ENCODE peak calls at places on chromosomes 12 and 14, in five cellular contexts. One of them, this sample, is unnamed.

GRCh38 chr14:99756796-99757195 is 36.4 kb upstream of the EML1 start:
- DNase-seq in fibroblast of lung: peak
- DNase-seq in dorsolateral prefrontal cortex: no peak
- DNase-seq in fibroblast of pulmonary artery: no peak
- DNase-seq in nephron progenitor cell: no peak
- DNase-seq in this sample: no peak

GRCh38 chr14:69342928-69343525 is 55.1 kb downstream of the ERH start:
- DNase-seq in fibroblast of lung: no peak
- DNase-seq in dorsolateral prefrontal cortex: no peak
- DNase-seq in fibroblast of pulmonary artery: no peak
- DNase-seq in nephron progenitor cell: no peak
- DNase-seq in this sample: no peak

GRCh38 chr14:70714055-70714550 is 72.4 kb downstream of the TTC9 start:
- DNase-seq in fibroblast of lung: peak
- DNase-seq in dorsolateral prefrontal cortex: no peak
- DNase-seq in fibroblast of pulmonary artery: peak
- DNase-seq in nephron progenitor cell: peak
- DNase-seq in this sample: peak

GRCh38 chr12:86774841-86775386 is 518.7 kb upstream of the MGAT4C start:
- DNase-seq in fibroblast of lung: peak
- DNase-seq in dorsolateral prefrontal cortex: no peak
- DNase-seq in fibroblast of pulmonary artery: peak
- DNase-seq in nephron progenitor cell: no peak
- DNase-seq in this sample: no peak

GRCh38 chr14:23052182-23052623 is 5.1 kb downstream of the CDH24 start:
- DNase-seq in fibroblast of lung: no peak
- DNase-seq in dorsolateral prefrontal cortex: peak
- DNase-seq in fibroblast of pulmonary artery: no peak
- DNase-seq in nephron progenitor cell: peak
- DNase-seq in this sample: no peak

GRCh38 chr12:104494137-104494815 is 37.5 kb downstream of the CHST11 start:
- DNase-seq in fibroblast of lung: peak
- DNase-seq in dorsolateral prefrontal cortex: no peak
- DNase-seq in fibroblast of pulmonary artery: peak
- DNase-seq in nephron progenitor cell: no peak
- DNase-seq in this sample: no peak

GRCh38 chr12:77724367-77724957 is 106.2 kb upstream of the NAV3 start:
- DNase-seq in fibroblast of lung: peak
- DNase-seq in dorsolateral prefrontal cortex: no peak
- DNase-seq in fibroblast of pulmonary artery: peak
- DNase-seq in nephron progenitor cell: no peak
- DNase-seq in this sample: peak

GRCh38 chr12:63276537-63277365 is 125.8 kb upstream of the AVPR1A start:
- DNase-seq in fibroblast of lung: peak
- DNase-seq in dorsolateral prefrontal cortex: no peak
- DNase-seq in fibroblast of pulmonary artery: peak
- DNase-seq in nephron progenitor cell: peak
- DNase-seq in this sample: peak

GRCh38 chr12:42201061-42201460 is 37.0 kb downstream of the YAF2 start:
- DNase-seq in fibroblast of lung: peak
- DNase-seq in dorsolateral prefrontal cortex: no peak
- DNase-seq in fibroblast of pulmonary artery: no peak
- DNase-seq in nephron progenitor cell: no peak
- DNase-seq in this sample: no peak

GRCh38 chr14:101588990-101589389 is 27.7 kb downstream of the DIO3 start:
- DNase-seq in fibroblast of lung: peak
- DNase-seq in dorsolateral prefrontal cortex: peak
- DNase-seq in fibroblast of pulmonary artery: no peak
- DNase-seq in nephron progenitor cell: no peak
- DNase-seq in this sample: no peak

GRCh38 chr12:111180830-111181726 is 187.8 kb downstream of the PHETA1 start:
- DNase-seq in fibroblast of lung: no peak
- DNase-seq in dorsolateral prefrontal cortex: peak
- DNase-seq in fibroblast of pulmonary artery: peak
- DNase-seq in nephron progenitor cell: peak
- DNase-seq in this sample: no peak

GRCh38 chr12:29240441-29240840 is 91.4 kb downstream of the FAR2 start:
- DNase-seq in fibroblast of lung: no peak
- DNase-seq in dorsolateral prefrontal cortex: no peak
- DNase-seq in fibroblast of pulmonary artery: no peak
- DNase-seq in nephron progenitor cell: no peak
- DNase-seq in this sample: no peak

GRCh38 chr12:29239336-29239735 is 90.3 kb downstream of the FAR2 start:
- DNase-seq in fibroblast of lung: no peak
- DNase-seq in dorsolateral prefrontal cortex: no peak
- DNase-seq in fibroblast of pulmonary artery: no peak
- DNase-seq in nephron progenitor cell: no peak
- DNase-seq in this sample: no peak

GRCh38 chr12:29242921-29243431 is 93.9 kb downstream of the FAR2 start:
- DNase-seq in fibroblast of lung: peak
- DNase-seq in dorsolateral prefrontal cortex: no peak
- DNase-seq in fibroblast of pulmonary artery: no peak
- DNase-seq in nephron progenitor cell: no peak
- DNase-seq in this sample: no peak

GRCh38 chr12:29238822-29239291 is 89.8 kb downstream of the FAR2 start:
- DNase-seq in fibroblast of lung: peak
- DNase-seq in dorsolateral prefrontal cortex: no peak
- DNase-seq in fibroblast of pulmonary artery: peak
- DNase-seq in nephron progenitor cell: no peak
- DNase-seq in this sample: no peak

GRCh38 chr12:29241821-29242591 is 92.9 kb downstream of the FAR2 start:
- DNase-seq in fibroblast of lung: peak
- DNase-seq in dorsolateral prefrontal cortex: no peak
- DNase-seq in fibroblast of pulmonary artery: peak
- DNase-seq in nephron progenitor cell: no peak
- DNase-seq in this sample: no peak
- TF ChIP-seq CTCF in fibroblast of lung: peak
- TF ChIP-seq CTCF in dorsolateral prefrontal cortex: no peak
- TF ChIP-seq CTCF in fibroblast of pulmonary artery: peak
- TF ChIP-seq CTCF in nephron progenitor cell: no peak
- TF ChIP-seq CTCF in this sample: no peak

GRCh38 chr12:114636723-114637480 is 47.1 kb downstream of the TBX3 start:
- DNase-seq in fibroblast of lung: no peak
- DNase-seq in dorsolateral prefrontal cortex: peak
- DNase-seq in fibroblast of pulmonary artery: peak
- DNase-seq in nephron progenitor cell: no peak
- DNase-seq in this sample: peak
- TF ChIP-seq CTCF in fibroblast of lung: peak
- TF ChIP-seq CTCF in dorsolateral prefrontal cortex: no peak
- TF ChIP-seq CTCF in fibroblast of pulmonary artery: peak
- TF ChIP-seq CTCF in nephron progenitor cell: peak
- TF ChIP-seq CTCF in this sample: no peak

DNA sequence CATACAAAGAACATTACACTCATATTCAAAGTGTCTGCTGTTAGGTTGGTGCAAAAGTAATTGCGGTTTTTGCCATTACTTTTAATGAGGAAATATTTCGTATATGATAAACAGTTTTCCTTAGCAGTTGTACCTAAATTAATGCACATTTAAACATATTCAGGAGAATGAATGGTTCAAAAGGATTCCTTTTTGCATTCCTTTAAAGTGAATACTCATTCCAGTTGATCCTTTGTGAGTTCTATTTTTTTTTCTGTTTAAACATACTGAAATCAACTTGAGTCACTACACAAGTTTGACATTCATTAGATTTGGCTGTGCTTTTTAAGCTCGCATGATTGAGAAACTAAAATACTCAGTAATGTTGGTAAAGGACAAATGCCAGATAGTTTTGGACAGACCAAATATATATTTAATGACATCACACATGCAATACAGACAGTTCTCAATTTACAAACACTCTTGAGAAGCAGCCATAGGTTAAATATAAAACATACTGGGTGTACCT is 13.8 kb upstream of the SLC38A2 start:
- DNase-seq in fibroblast of lung: peak
- DNase-seq in dorsolateral prefrontal cortex: no peak
- DNase-seq in fibroblast of pulmonary artery: peak
- DNase-seq in nephron progenitor cell: no peak
- DNase-seq in this sample: no peak
- TF ChIP-seq CTCF in fibroblast of lung: no peak
- TF ChIP-seq CTCF in dorsolateral prefrontal cortex: no peak
- TF ChIP-seq CTCF in fibroblast of pulmonary artery: no peak
- TF ChIP-seq CTCF in nephron progenitor cell: no peak
- TF ChIP-seq CTCF in this sample: no peak

GRCh38 chr14:75217508-75218206 is 41.2 kb upstream of the TMED10 start:
- DNase-seq in fibroblast of lung: peak
- DNase-seq in dorsolateral prefrontal cortex: no peak
- DNase-seq in fibroblast of pulmonary artery: no peak
- DNase-seq in nephron progenitor cell: no peak
- DNase-seq in this sample: no peak

GRCh38 chr14:75222208-75222701 is 45.8 kb upstream of the TMED10 start:
- DNase-seq in fibroblast of lung: peak
- DNase-seq in dorsolateral prefrontal cortex: no peak
- DNase-seq in fibroblast of pulmonary artery: peak
- DNase-seq in nephron progenitor cell: no peak
- DNase-seq in this sample: no peak

GRCh38 chr14:75216427-75217006 is 40.1 kb upstream of the TMED10 start:
- DNase-seq in fibroblast of lung: no peak
- DNase-seq in dorsolateral prefrontal cortex: no peak
- DNase-seq in fibroblast of pulmonary artery: no peak
- DNase-seq in nephron progenitor cell: no peak
- DNase-seq in this sample: no peak

GRCh38 chr14:75221797-75222196 is 45.4 kb upstream of the TMED10 start:
- DNase-seq in fibroblast of lung: no peak
- DNase-seq in dorsolateral prefrontal cortex: no peak
- DNase-seq in fibroblast of pulmonary artery: no peak
- DNase-seq in nephron progenitor cell: no peak
- DNase-seq in this sample: no peak

GRCh38 chr14:75220097-75220496 is 43.7 kb upstream of the TMED10 start:
- DNase-seq in fibroblast of lung: no peak
- DNase-seq in dorsolateral prefrontal cortex: no peak
- DNase-seq in fibroblast of pulmonary artery: no peak
- DNase-seq in nephron progenitor cell: no peak
- DNase-seq in this sample: no peak
- TF ChIP-seq CTCF in fibroblast of lung: no peak
- TF ChIP-seq CTCF in dorsolateral prefrontal cortex: no peak
- TF ChIP-seq CTCF in fibroblast of pulmonary artery: no peak
- TF ChIP-seq CTCF in nephron progenitor cell: no peak
- TF ChIP-seq CTCF in this sample: no peak

DNA sequence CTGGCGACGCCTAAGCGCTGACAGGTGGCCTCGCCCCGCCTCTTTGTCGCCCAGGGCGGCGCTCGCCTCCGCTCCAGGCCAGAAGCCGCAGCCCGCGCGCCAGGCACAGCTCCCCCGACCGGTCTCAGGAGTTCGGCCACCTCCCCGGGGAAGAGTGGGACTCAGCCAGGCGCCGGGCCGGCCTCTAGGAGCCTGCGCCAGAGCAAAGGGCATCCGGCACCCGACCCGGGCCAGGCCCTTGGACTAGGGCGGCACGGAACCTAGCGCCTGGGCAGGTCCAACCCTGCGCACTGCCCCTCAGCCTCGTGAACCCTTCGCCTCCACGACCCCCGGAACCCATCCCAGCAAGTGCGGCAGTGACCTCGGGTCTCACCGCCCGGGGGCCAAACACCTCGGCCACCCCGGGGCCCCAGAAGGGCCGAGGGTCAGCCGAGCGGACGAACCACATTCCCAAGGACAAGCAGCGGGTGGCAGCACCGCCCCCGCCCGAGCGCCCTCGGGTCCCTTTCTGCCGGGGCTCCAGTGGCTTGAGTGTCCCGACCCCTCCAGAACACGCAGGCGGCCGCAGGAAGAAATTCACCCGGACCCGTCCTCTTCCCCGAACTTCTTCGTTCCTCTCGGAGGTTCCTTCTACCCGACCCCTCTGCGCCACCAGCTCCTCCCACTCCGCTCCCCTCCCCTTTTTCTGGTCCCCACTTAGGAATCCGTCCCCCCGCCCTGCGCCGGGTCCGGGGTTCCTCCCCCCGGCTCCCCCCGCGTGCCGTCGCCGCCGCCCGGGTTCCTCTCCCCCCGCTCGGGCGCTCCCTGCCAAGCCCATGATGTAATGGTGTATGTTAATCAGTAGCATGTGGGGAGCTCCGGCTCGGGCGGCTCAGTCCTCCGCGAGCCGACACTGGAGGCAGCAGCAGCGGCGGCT is 1.4 kb upstream of the SAMD4A start:
- DNase-seq in fibroblast of lung: peak
- DNase-seq in dorsolateral prefrontal cortex: peak
- DNase-seq in fibroblast of pulmonary artery: peak
- DNase-seq in nephron progenitor cell: peak
- DNase-seq in this sample: peak
- TF ChIP-seq CTCF in fibroblast of lung: no peak
- TF ChIP-seq CTCF in dorsolateral prefrontal cortex: no peak
- TF ChIP-seq CTCF in fibroblast of pulmonary artery: peak
- TF ChIP-seq CTCF in nephron progenitor cell: peak
- TF ChIP-seq CTCF in this sample: peak

GRCh38 chr12:113316155-113316554 is 18.8 kb downstream of the SLC8B1 start:
- DNase-seq in fibroblast of lung: no peak
- DNase-seq in dorsolateral prefrontal cortex: no peak
- DNase-seq in fibroblast of pulmonary artery: no peak
- DNase-seq in nephron progenitor cell: no peak
- DNase-seq in this sample: no peak
- TF ChIP-seq CTCF in fibroblast of lung: no peak
- TF ChIP-seq CTCF in dorsolateral prefrontal cortex: no peak
- TF ChIP-seq CTCF in fibroblast of pulmonary artery: no peak
- TF ChIP-seq CTCF in nephron progenitor cell: no peak
- TF ChIP-seq CTCF in this sample: no peak

DNA sequence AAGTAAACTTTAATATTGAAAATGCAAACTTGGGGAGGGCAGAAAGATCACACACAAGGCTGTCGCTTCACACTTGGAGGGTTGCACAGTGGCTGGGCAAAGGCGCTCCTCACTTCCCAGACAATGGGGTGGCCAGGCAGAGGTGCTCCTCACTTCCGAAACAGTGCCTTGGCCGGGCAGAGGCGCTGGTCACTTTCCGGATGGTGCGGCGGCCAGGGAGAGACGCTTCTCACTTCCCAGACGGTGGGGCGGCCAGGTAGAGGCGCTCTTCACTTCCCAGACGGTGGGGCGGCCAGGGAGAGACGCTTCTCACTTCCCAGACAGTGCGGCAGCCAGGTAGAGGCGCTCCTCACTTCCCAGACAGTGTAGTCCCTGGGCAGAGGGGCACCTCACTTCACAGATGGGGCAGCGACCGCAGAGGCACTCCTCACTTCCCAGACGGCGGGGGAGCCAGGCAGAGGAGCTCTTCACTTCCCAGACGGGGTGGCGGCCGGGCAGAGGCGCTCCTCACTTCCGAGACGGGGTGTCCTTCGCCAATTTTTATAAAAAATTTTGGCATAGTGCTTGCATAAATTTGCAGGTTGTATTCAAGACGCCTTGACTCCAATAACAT is 140.8 kb upstream of the PZP start:
- DNase-seq in fibroblast of lung: no peak
- DNase-seq in dorsolateral prefrontal cortex: no peak
- DNase-seq in fibroblast of pulmonary artery: no peak
- DNase-seq in nephron progenitor cell: no peak
- DNase-seq in this sample: no peak
- TF ChIP-seq CTCF in fibroblast of lung: no peak
- TF ChIP-seq CTCF in dorsolateral prefrontal cortex: no peak
- TF ChIP-seq CTCF in fibroblast of pulmonary artery: no peak
- TF ChIP-seq CTCF in nephron progenitor cell: no peak
- TF ChIP-seq CTCF in this sample: no peak